ENCODE peak calls at places on chromosome 12, in ten cellular contexts. S is iris pigment epithelial cell, A is endothelial cell, T is fibroblast of mammary gland, R is AG10803, E is aorta, P is hepatic stellate cell, H is endodermal cell, I is ureter, B is COR-L47. N is an unnamed sample.
A peak's percentile ranks its signal among the peaks of the same experiment; 100 is the strongest.

GRCh38 chr12:45582536-45582935 is 147.0 kb upstream of the ARID2 start:
- DNase-seq in S (no peak), A (no peak), T (no peak), R (no peak), E (no peak), P (no peak), H (no peak), I (no peak), B (no peak), N (no peak)

GRCh38 chr12:44589697-44590096 is 286.4 kb downstream of the NELL2 start:
- DNase-seq in S (peak; percentile 16), A (no peak), T (no peak), R (no peak), E (no peak), P (no peak), H (no peak), I (no peak), B (no peak), N (no peak)

GRCh38 chr12:109267361-109267760 is 41.7 kb downstream of the FOXN4 start:
- DNase-seq in S (no peak), A (no peak), T (no peak), R (no peak), E (no peak), P (no peak), H (no peak), I (no peak), B (no peak), N (no peak)

GRCh38 chr12:6211421-6211869 is 11.2 kb downstream of the CD9 start:
- DNase-seq in S (peak; percentile 65), A (no peak), T (peak; percentile 88), R (peak; percentile 96), E (peak; percentile 69), P (no peak), H (no peak), I (no peak), B (no peak), N (no peak)

GRCh38 chr12:14567311-14568195 is at the start of gene PLBD1:
- DNase-seq in S (peak; percentile 41), A (peak; percentile 37), T (peak; percentile 50), R (peak; percentile 21), E (peak; percentile 85), P (no peak), H (peak; percentile 92), I (peak; percentile 74), B (no peak), N (no peak)

GRCh38 chr12:67161322-67161918 is 107.7 kb upstream of the CAND1 start:
- DNase-seq in S (peak; percentile 58), A (peak; percentile 40), T (peak; percentile 53), R (peak; percentile 44), E (no peak), P (peak; percentile 4), H (peak; percentile 82), I (no peak), B (no peak), N (no peak)

GRCh38 chr12:25130741-25131188 is 64.2 kb downstream of the DNAI7 start:
- DNase-seq in S (peak; percentile 51), A (no peak), T (peak; percentile 62), R (peak; percentile 57), E (no peak), P (peak; percentile 16), H (no peak), I (no peak), B (peak; percentile 7), N (no peak)

GRCh38 chr12:54294152-54294913 is 6.5 kb downstream of the NFE2 start:
- DNase-seq in S (peak; percentile 24), A (peak; percentile 57), T (peak; percentile 44), R (peak; percentile 30), E (peak; percentile 72), P (peak; percentile 64), H (peak; percentile 97), I (no peak), B (peak; percentile 36), N (peak; percentile 40)

GRCh38 chr12:57127101-57127709 is 1.1 kb upstream of the LRP1 start:
- DNase-seq in S (no peak), A (peak; percentile 63), T (no peak), R (no peak), E (peak; percentile 88), P (no peak), H (peak; percentile 96), I (peak; percentile 82), B (peak; percentile 37), N (peak; percentile 15)